ENCODE peak calls at places on chromosomes 6 and 20, in nine cellular contexts. One of them, this sample, is unnamed.

GRCh38 chr6:166814386-166814785 is 142.0 kb downstream of the RNASET2 start:
- DNase-seq in K562: no peak
- DNase-seq in breast epithelium: no peak
- DNase-seq in stomach: no peak
- DNase-seq in HCT116: no peak
- DNase-seq in upper lobe of left lung: no peak
- DNase-seq in endothelial cell of umbilical vein: no peak
- DNase-seq in transverse colon: no peak
- DNase-seq in GM12878: no peak
- DNase-seq in this sample: no peak

GRCh38 chr6:126030045-126030444 is 43.7 kb downstream of the TRMT11 start:
- DNase-seq in K562: no peak
- DNase-seq in breast epithelium: no peak
- DNase-seq in stomach: no peak
- DNase-seq in HCT116: no peak
- DNase-seq in upper lobe of left lung: no peak
- DNase-seq in endothelial cell of umbilical vein: no peak
- DNase-seq in transverse colon: no peak
- DNase-seq in GM12878: no peak
- DNase-seq in this sample: no peak

GRCh38 chr20:1281279-1282057 is 15.4 kb downstream of the SNPH start:
- DNase-seq in K562: no peak
- DNase-seq in breast epithelium: no peak
- DNase-seq in stomach: peak
- DNase-seq in HCT116: no peak
- DNase-seq in upper lobe of left lung: no peak
- DNase-seq in endothelial cell of umbilical vein: no peak
- DNase-seq in transverse colon: no peak
- DNase-seq in GM12878: no peak
- DNase-seq in this sample: no peak

GRCh38 chr6:15547379-15547778 is 115.4 kb downstream of the DTNBP1 start:
- DNase-seq in K562: no peak
- DNase-seq in breast epithelium: no peak
- DNase-seq in stomach: no peak
- DNase-seq in HCT116: no peak
- DNase-seq in upper lobe of left lung: no peak
- DNase-seq in endothelial cell of umbilical vein: peak
- DNase-seq in transverse colon: no peak
- DNase-seq in GM12878: no peak
- DNase-seq in this sample: no peak

GRCh38 chr6:10951675-10952282 is 64.9 kb downstream of the SYCP2L start:
- DNase-seq in K562: peak
- DNase-seq in breast epithelium: no peak
- DNase-seq in stomach: no peak
- DNase-seq in HCT116: no peak
- DNase-seq in upper lobe of left lung: no peak
- DNase-seq in endothelial cell of umbilical vein: peak
- DNase-seq in transverse colon: no peak
- DNase-seq in GM12878: no peak
- DNase-seq in this sample: no peak

GRCh38 chr6:137777299-137778075 is 89.6 kb upstream of the TNFAIP3 start:
- DNase-seq in K562: no peak
- DNase-seq in breast epithelium: no peak
- DNase-seq in stomach: no peak
- DNase-seq in HCT116: no peak
- DNase-seq in upper lobe of left lung: no peak
- DNase-seq in endothelial cell of umbilical vein: peak
- DNase-seq in transverse colon: no peak
- DNase-seq in GM12878: no peak
- DNase-seq in this sample: no peak

GRCh38 chr20:2149507-2149906 is 47.9 kb downstream of the STK35 start:
- DNase-seq in K562: no peak
- DNase-seq in breast epithelium: no peak
- DNase-seq in stomach: no peak
- DNase-seq in HCT116: no peak
- DNase-seq in upper lobe of left lung: no peak
- DNase-seq in endothelial cell of umbilical vein: no peak
- DNase-seq in transverse colon: no peak
- DNase-seq in GM12878: no peak
- DNase-seq in this sample: peak

GRCh38 chr6:137161975-137162374 is 11.5 kb downstream of the IL22RA2 start:
- DNase-seq in K562: no peak
- DNase-seq in breast epithelium: no peak
- DNase-seq in stomach: no peak
- DNase-seq in HCT116: no peak
- DNase-seq in upper lobe of left lung: no peak
- DNase-seq in endothelial cell of umbilical vein: no peak
- DNase-seq in transverse colon: no peak
- DNase-seq in GM12878: no peak
- DNase-seq in this sample: no peak

GRCh38 chr20:59381658-59382057 is 81.2 kb downstream of the EDN3 start:
- DNase-seq in K562: no peak
- DNase-seq in breast epithelium: no peak
- DNase-seq in stomach: no peak
- DNase-seq in HCT116: no peak
- DNase-seq in upper lobe of left lung: no peak
- DNase-seq in endothelial cell of umbilical vein: no peak
- DNase-seq in transverse colon: no peak
- DNase-seq in GM12878: no peak
- DNase-seq in this sample: no peak

GRCh38 chr6:31663087-31663960 is 1.5 kb downstream of the GPANK1 start:
- DNase-seq in K562: no peak
- DNase-seq in breast epithelium: no peak
- DNase-seq in stomach: no peak
- DNase-seq in HCT116: no peak
- DNase-seq in upper lobe of left lung: no peak
- DNase-seq in endothelial cell of umbilical vein: no peak
- DNase-seq in transverse colon: no peak
- DNase-seq in GM12878: no peak
- DNase-seq in this sample: no peak

GRCh38 chr6:31660224-31660997 is at the start of gene C6orf47:
- DNase-seq in K562: peak
- DNase-seq in breast epithelium: peak
- DNase-seq in stomach: peak
- DNase-seq in HCT116: peak
- DNase-seq in upper lobe of left lung: peak
- DNase-seq in endothelial cell of umbilical vein: peak
- DNase-seq in transverse colon: peak
- DNase-seq in GM12878: no peak
- DNase-seq in this sample: peak

GRCh38 chr6:31661867-31662723 is 1.5 kb upstream of the C6orf47 start:
- DNase-seq in K562: no peak
- DNase-seq in breast epithelium: no peak
- DNase-seq in stomach: no peak
- DNase-seq in HCT116: no peak
- DNase-seq in upper lobe of left lung: no peak
- DNase-seq in endothelial cell of umbilical vein: no peak
- DNase-seq in transverse colon: no peak
- DNase-seq in GM12878: no peak
- DNase-seq in this sample: no peak

GRCh38 chr6:31659649-31660223 is 842 bp downstream of the C6orf47 start:
- DNase-seq in K562: peak
- DNase-seq in breast epithelium: no peak
- DNase-seq in stomach: no peak
- DNase-seq in HCT116: no peak
- DNase-seq in upper lobe of left lung: peak
- DNase-seq in endothelial cell of umbilical vein: peak
- DNase-seq in transverse colon: peak
- DNase-seq in GM12878: no peak
- DNase-seq in this sample: no peak

DNA sequence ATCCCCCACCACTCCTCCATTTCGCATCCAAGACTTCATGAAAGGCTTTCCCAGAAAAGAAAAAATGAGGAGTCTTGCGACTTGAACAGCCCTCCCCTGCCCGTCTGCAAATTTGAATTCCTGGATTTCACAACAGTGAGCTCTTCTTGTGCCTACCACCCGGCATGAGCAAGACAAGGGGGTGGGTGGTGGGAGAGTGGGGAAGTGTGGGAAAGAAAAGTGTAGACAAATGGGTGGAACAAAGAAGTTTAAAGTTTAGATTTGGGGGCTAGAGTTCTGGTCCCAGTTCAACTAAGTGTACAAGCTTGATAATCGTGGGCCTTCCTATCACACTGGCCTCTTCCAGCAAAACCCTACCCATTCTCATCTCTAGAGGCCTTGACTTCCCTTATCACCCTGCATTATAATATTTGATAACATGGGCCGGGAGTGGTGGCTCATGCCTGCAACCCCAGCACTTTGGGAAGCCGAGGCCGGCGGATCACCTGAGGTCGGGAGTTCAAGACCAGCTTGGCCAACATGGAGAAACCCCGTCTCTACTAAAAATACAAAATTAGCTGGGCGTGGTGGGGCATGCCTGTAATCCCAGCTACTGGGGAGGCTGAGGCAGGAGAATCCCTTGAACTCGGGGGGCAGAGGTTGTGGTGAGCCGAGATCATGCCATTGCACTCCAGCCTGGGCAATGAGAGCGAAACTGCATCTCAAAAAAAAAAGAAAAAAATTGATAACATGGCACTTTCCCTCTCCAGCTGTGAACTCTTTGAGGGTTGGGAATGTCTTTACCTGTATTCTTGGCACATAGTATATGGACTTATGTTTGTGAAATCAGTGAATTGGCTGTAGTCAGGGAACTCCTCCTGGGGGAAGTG is 654 bp upstream of the C6orf47 start:
- DNase-seq in K562: peak
- DNase-seq in breast epithelium: no peak
- DNase-seq in stomach: no peak
- DNase-seq in HCT116: no peak
- DNase-seq in upper lobe of left lung: no peak
- DNase-seq in endothelial cell of umbilical vein: no peak
- DNase-seq in transverse colon: no peak
- DNase-seq in GM12878: no peak
- DNase-seq in this sample: no peak
- TF ChIP-seq POLR2A in K562: peak
- TF ChIP-seq POLR2A in breast epithelium: no peak
- TF ChIP-seq POLR2A in stomach: no peak
- TF ChIP-seq POLR2A in HCT116: no peak
- TF ChIP-seq POLR2A in upper lobe of left lung: no peak
- TF ChIP-seq POLR2A in endothelial cell of umbilical vein: no peak
- TF ChIP-seq POLR2A in transverse colon: no peak
- TF ChIP-seq POLR2A in GM12878: no peak
- TF ChIP-seq POLR2A in this sample: no peak

DNA sequence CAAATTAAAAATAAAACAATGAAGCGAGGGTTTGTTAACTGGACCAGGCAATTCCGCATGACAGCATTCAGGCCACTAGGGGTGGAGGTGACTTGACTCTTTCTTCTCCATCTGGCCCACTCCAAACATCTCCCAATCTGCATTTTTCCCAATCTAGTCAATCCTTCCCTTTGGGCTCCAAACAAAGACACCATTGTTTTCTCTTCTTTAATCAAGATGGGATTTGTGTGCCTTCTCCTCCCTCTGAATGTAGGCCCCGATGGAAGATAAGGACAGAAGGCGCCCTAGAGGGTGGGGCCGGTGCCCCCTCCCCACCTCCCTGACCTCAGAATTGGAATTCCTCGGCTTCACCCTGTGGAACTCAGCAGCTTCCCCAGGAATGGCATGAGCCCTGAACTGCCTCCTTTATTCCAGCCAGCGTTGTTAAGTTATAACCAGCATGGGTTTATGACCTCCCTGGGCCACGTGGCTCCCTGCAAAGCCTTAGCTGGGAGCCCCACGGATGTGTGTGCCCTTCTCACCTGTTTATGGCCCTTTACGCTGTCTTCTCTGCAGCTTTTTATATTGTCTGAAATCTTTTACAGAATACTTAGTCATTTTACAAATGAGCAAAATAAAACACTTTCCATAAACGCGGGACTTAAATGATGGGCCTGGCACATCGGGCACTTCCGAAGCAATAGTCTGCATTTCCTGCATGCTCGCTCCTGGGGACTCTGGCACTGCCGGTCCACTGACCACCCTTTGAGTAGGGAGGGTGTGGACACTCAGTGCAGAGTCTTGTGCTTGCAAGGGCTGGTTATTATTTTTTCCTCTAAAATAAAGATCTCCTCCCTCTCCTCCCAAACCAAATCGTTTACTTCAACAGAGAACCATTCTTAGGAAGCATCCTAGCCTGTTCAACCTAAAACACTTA is 24.5 kb downstream of the OVOL2 start:
- DNase-seq in K562: no peak
- DNase-seq in breast epithelium: no peak
- DNase-seq in stomach: no peak
- DNase-seq in HCT116: no peak
- DNase-seq in upper lobe of left lung: no peak
- DNase-seq in endothelial cell of umbilical vein: no peak
- DNase-seq in transverse colon: peak
- DNase-seq in GM12878: no peak
- DNase-seq in this sample: no peak
- TF ChIP-seq POLR2AphosphoS5 in K562: no peak
- TF ChIP-seq POLR2AphosphoS5 in breast epithelium: no peak
- TF ChIP-seq POLR2AphosphoS5 in stomach: no peak
- TF ChIP-seq POLR2AphosphoS5 in HCT116: no peak
- TF ChIP-seq POLR2AphosphoS5 in upper lobe of left lung: no peak
- TF ChIP-seq POLR2AphosphoS5 in endothelial cell of umbilical vein: no peak
- TF ChIP-seq POLR2AphosphoS5 in transverse colon: peak
- TF ChIP-seq POLR2AphosphoS5 in GM12878: no peak
- TF ChIP-seq POLR2AphosphoS5 in this sample: no peak

DNA sequence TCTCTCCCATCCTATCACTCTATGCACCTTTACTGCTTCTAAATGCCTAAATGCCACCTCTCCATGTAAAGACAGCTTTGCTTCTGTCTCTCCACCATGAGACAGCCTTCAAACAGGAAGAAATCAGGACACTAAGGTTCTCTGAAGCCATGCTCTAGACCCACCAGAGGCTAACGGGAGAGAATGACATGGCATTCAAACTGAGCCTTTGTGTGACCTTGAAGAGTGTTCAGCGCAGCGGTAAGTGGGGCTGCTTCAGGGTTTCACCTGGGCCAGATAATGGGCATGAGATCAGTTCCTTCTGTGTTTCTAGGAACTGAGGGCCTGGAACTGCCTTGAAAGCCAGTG is 20.1 kb downstream of the FAM50B start:
- DNase-seq in K562: no peak
- DNase-seq in breast epithelium: no peak
- DNase-seq in stomach: no peak
- DNase-seq in HCT116: no peak
- DNase-seq in upper lobe of left lung: no peak
- DNase-seq in endothelial cell of umbilical vein: no peak
- DNase-seq in transverse colon: no peak
- DNase-seq in GM12878: no peak
- DNase-seq in this sample: no peak
- H3K4me3 ChIP-seq in K562: no peak
- H3K4me3 ChIP-seq in breast epithelium: no peak
- H3K4me3 ChIP-seq in stomach: no peak
- H3K4me3 ChIP-seq in HCT116: no peak
- H3K4me3 ChIP-seq in upper lobe of left lung: no peak
- H3K4me3 ChIP-seq in endothelial cell of umbilical vein: no peak
- H3K4me3 ChIP-seq in transverse colon: no peak
- H3K4me3 ChIP-seq in GM12878: no peak
- H3K4me3 ChIP-seq in this sample: no peak

DNA sequence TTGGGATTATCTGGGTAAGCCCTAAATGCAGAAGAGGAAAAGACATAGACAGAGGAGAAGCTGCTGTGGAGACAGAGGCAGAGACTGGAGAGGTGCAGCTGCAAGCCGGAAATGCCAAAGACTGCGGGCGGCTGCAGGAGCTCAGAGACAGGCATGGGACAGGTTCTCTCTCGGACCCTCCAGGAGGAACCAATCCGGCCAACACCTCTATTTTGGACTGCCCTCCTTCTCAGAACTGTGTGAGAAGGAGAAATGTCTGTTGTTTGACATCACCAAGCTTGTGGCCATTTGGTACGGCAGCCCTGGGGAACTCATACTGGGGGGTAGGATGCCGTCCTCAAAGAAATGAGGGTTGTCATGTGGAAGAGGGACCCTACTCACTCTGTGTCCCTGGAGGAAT is 95.0 kb downstream of the DHX35 start:
- DNase-seq in K562: no peak
- DNase-seq in breast epithelium: no peak
- DNase-seq in stomach: no peak
- DNase-seq in HCT116: no peak
- DNase-seq in upper lobe of left lung: peak
- DNase-seq in endothelial cell of umbilical vein: no peak
- DNase-seq in transverse colon: no peak
- DNase-seq in GM12878: no peak
- DNase-seq in this sample: no peak
- TF ChIP-seq POLR2A in K562: no peak
- TF ChIP-seq POLR2A in breast epithelium: no peak
- TF ChIP-seq POLR2A in stomach: no peak
- TF ChIP-seq POLR2A in HCT116: no peak
- TF ChIP-seq POLR2A in upper lobe of left lung: no peak
- TF ChIP-seq POLR2A in endothelial cell of umbilical vein: no peak
- TF ChIP-seq POLR2A in transverse colon: no peak
- TF ChIP-seq POLR2A in GM12878: no peak
- TF ChIP-seq POLR2A in this sample: no peak

This sample was measured in spleen.